ENCODE peak calls at places on chromosomes 3 and 15, in eight cellular contexts. Q is iPS DF 6.9, R is neuronal stem cell, Z is mucosa of descending colon, O is thyroid gland, Y is body of pancreas, P is foreskin fibroblast, L is A549. J is an unnamed sample.

GRCh38 chr15:41116872-41117242 is 777 bp upstream of the INO80 start:
- DNase-seq in O (no peak), R (peak), Q (no peak), Z (no peak), L (no peak), Y (no peak), P (no peak), J (no peak)

GRCh38 chr3:169305460-169305859 is 358.1 kb downstream of the MECOM start:
- DNase-seq in Y (peak), O (no peak), L (no peak), Z (peak), Q (no peak), P (no peak), R (no peak), J (peak)

GRCh38 chr3:52454235-52454937 is 545 bp upstream of the TNNC1 start:
- DNase-seq in Y (peak), O (no peak), P (no peak), Q (no peak), R (no peak), Z (no peak), L (no peak), J (no peak)

GRCh38 chr15:42141795-42142667 is 14.4 kb downstream of the PLA2G4F start:
- DNase-seq in Y (no peak), Z (no peak), L (no peak), P (no peak), R (no peak), O (no peak), Q (no peak), J (no peak)

GRCh38 chr3:74642876-74643275 is 28.4 kb upstream of the CNTN3 start:
- DNase-seq in Q (no peak), Y (no peak), O (no peak), Z (no peak), P (no peak), R (no peak), L (no peak), J (no peak)

GRCh38 chr15:41607033-41607432 is 48.0 kb downstream of the TYRO3 start:
- DNase-seq in R (no peak), L (no peak), O (no peak), Y (no peak), P (peak), Q (no peak), Z (no peak), J (no peak)

GRCh38 chr15:83092309-83092976 is 15.0 kb upstream of the TM6SF1 start:
- DNase-seq in O (peak), R (no peak), Z (no peak), Y (peak), Q (no peak), L (no peak), P (no peak), J (no peak)

GRCh38 chr3:191275751-191276150 is 53.4 kb upstream of the CCDC50 start:
- DNase-seq in P (no peak), L (no peak), Y (no peak), Q (no peak), Z (no peak), R (no peak), O (no peak), J (no peak)

GRCh38 chr3:178139116-178139515 is 397.1 kb upstream of the KCNMB2 start:
- DNase-seq in L (no peak), P (no peak), O (no peak), R (no peak), Z (no peak), Q (no peak), Y (no peak), J (no peak)

GRCh38 chr3:50816896-50817295 is 142.2 kb downstream of the DOCK3 start:
- DNase-seq in L (no peak), P (no peak), Z (no peak), R (no peak), Q (no peak), O (no peak), Y (no peak), J (no peak)

GRCh38 chr3:49803464-49804140 is 541 bp downstream of the INKA1 start:
- DNase-seq in L (no peak), O (peak), P (no peak), R (peak), Y (peak), Z (peak), Q (no peak), J (peak)

GRCh38 chr3:112231727-112232126 is 62.3 kb downstream of the SLC9C1 start:
- DNase-seq in Z (no peak), Y (no peak), O (no peak), R (no peak), P (no peak), L (no peak), Q (no peak), J (no peak)

GRCh38 chr3:48623851-48624547 is 2.4 kb upstream of the TMEM89 start:
- DNase-seq in Y (no peak), P (no peak), L (no peak), Q (no peak), R (no peak), Z (no peak), O (no peak), J (no peak)

GRCh38 chr3:108001457-108001856 is 89.4 kb downstream of the CD47 start:
- DNase-seq in P (peak), L (no peak), R (no peak), Y (no peak), Z (no peak), Q (no peak), O (no peak), J (peak)

GRCh38 chr3:2783261-2783660 is 326.9 kb downstream of the IL5RA start:
- DNase-seq in Y (no peak), Z (no peak), O (no peak), R (peak), Q (no peak), P (no peak), L (no peak), J (no peak)

GRCh38 chr3:16130066-16130465 is 44.4 kb upstream of the GALNT15 start:
- DNase-seq in Q (no peak), L (no peak), Z (no peak), R (no peak), P (peak), O (peak), Y (no peak), J (no peak)

GRCh38 chr3:12966847-12967750 is 106.1 kb downstream of the IQSEC1 start:
- DNase-seq in Q (no peak), Z (peak), Y (peak), L (peak), R (no peak), O (peak), P (no peak), J (no peak)

GRCh38 chr3:127002195-127003174 is 19.6 kb downstream of the PLXNA1 start:
- DNase-seq in O (peak), Z (peak), L (no peak), Q (peak), Y (peak), P (peak), R (peak), J (no peak)

GRCh38 chr3:41118461-41119385 is 80.6 kb upstream of the CTNNB1 start:
- DNase-seq in O (no peak), P (no peak), Y (no peak), L (no peak), Q (no peak), Z (no peak), R (no peak), J (peak)

GRCh38 chr3:193863657-193864323 is 270.8 kb downstream of the OPA1 start:
- DNase-seq in Z (no peak), Y (no peak), Q (no peak), P (no peak), L (no peak), O (peak), R (no peak), J (no peak)

GRCh38 chr3:193869221-193870201 is 266.4 kb upstream of the HES1 start:
- DNase-seq in L (peak), Q (no peak), R (peak), O (no peak), Y (no peak), P (peak), Z (peak), J (peak)

GRCh38 chr3:193868590-193868989 is 267.4 kb upstream of the HES1 start:
- DNase-seq in Z (no peak), L (no peak), Y (no peak), O (peak), Q (no peak), P (no peak), R (no peak), J (no peak)

GRCh38 chr3:193865339-193865738 is 270.6 kb upstream of the HES1 start:
- DNase-seq in L (no peak), Y (no peak), Z (no peak), O (no peak), Q (no peak), P (no peak), R (no peak), J (no peak)

DNA sequence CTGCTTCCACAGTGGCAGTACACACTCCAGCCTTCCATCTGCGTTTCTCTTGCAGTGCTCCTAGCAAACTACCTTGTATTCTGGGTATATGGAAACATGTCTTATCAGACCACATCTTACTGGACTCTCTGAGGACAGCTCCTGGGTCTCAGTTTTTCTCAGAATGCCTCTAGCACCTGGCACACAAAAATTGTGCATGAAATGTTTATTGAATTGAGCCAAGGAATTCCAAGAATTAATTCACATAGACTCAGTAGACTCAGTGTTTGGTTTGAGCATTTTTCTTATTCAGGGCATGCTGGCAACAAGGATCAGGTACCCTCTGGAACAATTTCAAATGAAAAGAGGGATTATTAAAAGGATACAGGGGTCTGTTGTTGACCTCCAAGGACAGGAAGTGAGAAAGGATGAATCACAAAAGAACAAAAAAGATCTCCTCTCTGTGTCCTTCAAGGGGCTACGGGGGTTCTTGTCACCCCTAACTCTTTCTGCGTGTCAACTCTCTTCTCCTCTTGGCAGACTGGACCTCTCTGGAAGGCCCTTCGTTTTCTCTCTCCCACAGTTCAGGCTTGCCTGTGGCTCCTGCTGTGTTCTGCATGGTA is 270.0 kb upstream of the HES1 start:
- DNase-seq in R (no peak), Z (no peak), O (no peak), L (no peak), Q (no peak), P (no peak), Y (no peak), J (no peak)
- H3K4me3 ChIP-seq in R (no peak), Z (no peak), O (no peak), L (no peak), Q (no peak), P (no peak), Y (no peak), J (no peak)

GRCh38 chr3:142026333-142026732 is 123.0 kb downstream of the TFDP2 start:
- DNase-seq in L (no peak), O (no peak), P (no peak), Q (no peak), Z (no peak), Y (no peak), R (no peak), J (no peak)
- H3K4me3 ChIP-seq in L (no peak), O (no peak), P (no peak), Q (no peak), Z (no peak), Y (no peak), R (no peak), J (no peak)

GRCh38 chr3:181712505-181713299 is 977 bp downstream of the SOX2 start:
- DNase-seq in Z (no peak), L (no peak), Y (no peak), Q (no peak), R (no peak), O (no peak), P (no peak), J (no peak)
- H3K4me3 ChIP-seq in Z (no peak), L (peak), Y (no peak), Q (peak), R (peak), O (no peak), P (no peak), J (peak)

GRCh38 chr3:36924748-36925521 is 19.9 kb downstream of the TRANK1 start:
- DNase-seq in Q (no peak), L (no peak), Y (no peak), Z (no peak), P (no peak), O (no peak), R (no peak), J (no peak)
- H3K4me3 ChIP-seq in Q (no peak), L (no peak), Y (no peak), Z (no peak), P (no peak), O (no peak), R (no peak), J (no peak)

GRCh38 chr15:61227269-61228024 is 1.7 kb downstream of the RORA start:
- DNase-seq in P (peak), O (peak), Z (no peak), L (peak), Y (peak), Q (no peak), R (peak), J (no peak)

GRCh38 chr15:61226313-61227250 is 2.5 kb downstream of the RORA start:
- DNase-seq in P (no peak), Q (no peak), Z (no peak), L (no peak), R (no peak), O (peak), Y (peak), J (no peak)

GRCh38 chr15:61232266-61232665 is 3.2 kb upstream of the RORA start:
- DNase-seq in L (no peak), P (no peak), O (no peak), R (no peak), Y (no peak), Q (no peak), Z (no peak), J (no peak)

DNA sequence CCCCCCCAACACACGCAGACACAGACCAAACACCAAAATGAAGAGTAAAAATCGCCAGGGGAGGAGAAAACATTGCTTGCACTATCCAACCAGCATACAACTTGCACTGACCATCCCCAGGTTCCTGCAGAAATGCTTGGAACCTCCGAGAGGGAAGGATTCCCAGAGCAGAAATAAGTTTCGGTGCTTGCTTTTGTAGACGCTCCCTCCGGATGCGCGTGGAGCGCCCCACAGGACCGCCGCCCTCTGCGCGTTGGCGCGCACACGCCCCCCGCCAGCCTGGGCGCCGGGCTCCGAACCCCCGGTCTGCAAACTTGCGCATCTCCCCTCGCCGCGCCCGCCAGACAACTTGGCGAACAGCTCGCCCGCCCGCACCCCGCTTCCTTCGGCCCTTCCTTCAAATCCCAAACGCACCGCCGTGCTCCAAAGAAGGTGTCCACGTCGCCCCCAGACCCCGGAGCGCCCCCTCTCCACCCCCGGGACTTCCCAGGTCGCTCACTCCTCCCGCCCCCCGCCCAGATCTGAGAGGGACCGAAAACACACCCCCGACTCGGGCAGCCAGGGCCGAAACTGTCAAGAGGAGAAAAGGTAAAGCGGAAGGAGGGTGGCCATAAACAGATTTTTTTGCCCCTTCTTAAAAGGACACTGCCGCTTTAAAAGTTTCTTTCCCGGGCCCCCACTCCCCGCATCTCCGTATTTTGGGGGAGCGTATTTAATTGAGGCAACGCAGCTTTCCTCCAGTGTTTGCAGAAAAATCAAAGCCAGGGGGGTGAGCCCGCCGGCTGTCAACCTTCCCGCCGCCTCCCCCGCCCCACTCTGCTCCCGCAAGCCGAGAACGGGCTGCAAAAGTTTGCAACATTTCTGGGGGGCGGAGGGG is 839 bp downstream of the RORA start:
- DNase-seq in R (peak), O (peak), L (peak), Y (no peak), Z (no peak), P (peak), Q (no peak), J (no peak)
- H3K4me3 ChIP-seq in R (peak), O (no peak), L (peak), Y (peak), Z (no peak), P (peak), Q (peak), J (peak)

GRCh38 chr3:128619146-128619890 is 31.3 kb downstream of the RPN1 start:
- DNase-seq in R (no peak), Z (no peak), O (no peak), Y (no peak), Q (no peak), P (peak), L (no peak), J (no peak)
- H3K4me3 ChIP-seq in R (peak), Z (no peak), O (no peak), Y (no peak), Q (no peak), P (no peak), L (no peak), J (no peak)